ENCODE peak calls at places on chromosomes 3 and 15, in six cellular contexts. One of them, this sample, is unnamed.
A peak's percentile ranks its signal among the peaks of the same experiment; 100 is the strongest.

GRCh38 chr15:88574646-88575045 is 28.2 kb upstream of the DET1 start:
- DNase-seq in SJSA1: no peak
- DNase-seq in stimulated activated CD4-positive, alpha-beta T cell treated with anti-CD3 and anti-CD28 coated beads, Interleukin-15, amount 100 ng/mL, for 1 hour: no peak
- DNase-seq in Daoy: no peak
- DNase-seq in NCI-H1092 treated with DMSO at 0.1 percent for 48 hours: peak; percentile 41
- DNase-seq in SIG-M5: no peak
- DNase-seq in this sample: no peak

GRCh38 chr15:78808550-78808949 is 2.7 kb downstream of the ADAMTS7 start:
- DNase-seq in stimulated activated CD4-positive, alpha-beta T cell treated with anti-CD3 and anti-CD28 coated beads, Interleukin-15, amount 100 ng/mL, for 1 hour: no peak
- DNase-seq in SIG-M5: no peak
- DNase-seq in SJSA1: no peak
- DNase-seq in NCI-H1092 treated with DMSO at 0.1 percent for 48 hours: no peak
- DNase-seq in Daoy: no peak
- DNase-seq in this sample: no peak

GRCh38 chr3:139534444-139534812 is 5.1 kb downstream of the RBP1 start:
- DNase-seq in stimulated activated CD4-positive, alpha-beta T cell treated with anti-CD3 and anti-CD28 coated beads, Interleukin-15, amount 100 ng/mL, for 1 hour: no peak
- DNase-seq in SIG-M5: no peak
- DNase-seq in Daoy: peak; percentile 91
- DNase-seq in SJSA1: no peak
- DNase-seq in NCI-H1092 treated with DMSO at 0.1 percent for 48 hours: peak; percentile 94
- DNase-seq in this sample: peak; percentile 86

GRCh38 chr3:146313411-146314111 is 62.7 kb upstream of the PLSCR4 start:
- DNase-seq in Daoy: peak; percentile 65
- DNase-seq in SIG-M5: no peak
- DNase-seq in NCI-H1092 treated with DMSO at 0.1 percent for 48 hours: no peak
- DNase-seq in stimulated activated CD4-positive, alpha-beta T cell treated with anti-CD3 and anti-CD28 coated beads, Interleukin-15, amount 100 ng/mL, for 1 hour: no peak
- DNase-seq in SJSA1: no peak
- DNase-seq in this sample: no peak

GRCh38 chr3:39025222-39025970 is 26.3 kb downstream of the SCN11A start:
- DNase-seq in SIG-M5: peak; percentile 34
- DNase-seq in stimulated activated CD4-positive, alpha-beta T cell treated with anti-CD3 and anti-CD28 coated beads, Interleukin-15, amount 100 ng/mL, for 1 hour: no peak
- DNase-seq in SJSA1: no peak
- DNase-seq in NCI-H1092 treated with DMSO at 0.1 percent for 48 hours: no peak
- DNase-seq in Daoy: peak; percentile 51
- DNase-seq in this sample: no peak

GRCh38 chr3:100634493-100635272 is 25.3 kb downstream of the ADGRG7 start:
- DNase-seq in stimulated activated CD4-positive, alpha-beta T cell treated with anti-CD3 and anti-CD28 coated beads, Interleukin-15, amount 100 ng/mL, for 1 hour: no peak
- DNase-seq in SIG-M5: no peak
- DNase-seq in SJSA1: no peak
- DNase-seq in NCI-H1092 treated with DMSO at 0.1 percent for 48 hours: no peak
- DNase-seq in Daoy: peak; percentile 46
- DNase-seq in this sample: no peak

GRCh38 chr3:4732974-4733373 is 239.8 kb downstream of the ITPR1 start:
- DNase-seq in NCI-H1092 treated with DMSO at 0.1 percent for 48 hours: peak; percentile 50
- DNase-seq in Daoy: no peak
- DNase-seq in SJSA1: no peak
- DNase-seq in SIG-M5: no peak
- DNase-seq in stimulated activated CD4-positive, alpha-beta T cell treated with anti-CD3 and anti-CD28 coated beads, Interleukin-15, amount 100 ng/mL, for 1 hour: no peak
- DNase-seq in this sample: no peak

GRCh38 chr3:13420817-13421755 is 964 bp upstream of the NUP210 start:
- DNase-seq in stimulated activated CD4-positive, alpha-beta T cell treated with anti-CD3 and anti-CD28 coated beads, Interleukin-15, amount 100 ng/mL, for 1 hour: peak; percentile 50
- DNase-seq in SJSA1: no peak
- DNase-seq in Daoy: no peak
- DNase-seq in NCI-H1092 treated with DMSO at 0.1 percent for 48 hours: no peak
- DNase-seq in SIG-M5: no peak
- DNase-seq in this sample: no peak

GRCh38 chr3:9098716-9099675 is 135.7 kb upstream of the RAD18 start:
- DNase-seq in stimulated activated CD4-positive, alpha-beta T cell treated with anti-CD3 and anti-CD28 coated beads, Interleukin-15, amount 100 ng/mL, for 1 hour: no peak
- DNase-seq in SJSA1: no peak
- DNase-seq in Daoy: peak; percentile 6
- DNase-seq in SIG-M5: no peak
- DNase-seq in NCI-H1092 treated with DMSO at 0.1 percent for 48 hours: peak; percentile 21
- DNase-seq in this sample: no peak

GRCh38 chr15:57340673-57341259 is 35.5 kb upstream of the CGNL1 start:
- DNase-seq in NCI-H1092 treated with DMSO at 0.1 percent for 48 hours: peak; percentile 70
- DNase-seq in Daoy: peak; percentile 61
- DNase-seq in SJSA1: no peak
- DNase-seq in SIG-M5: no peak
- DNase-seq in stimulated activated CD4-positive, alpha-beta T cell treated with anti-CD3 and anti-CD28 coated beads, Interleukin-15, amount 100 ng/mL, for 1 hour: no peak
- DNase-seq in this sample: peak; percentile 61

GRCh38 chr3:61932499-61932898 is 371.1 kb downstream of the PTPRG start:
- DNase-seq in SJSA1: no peak
- DNase-seq in SIG-M5: no peak
- DNase-seq in stimulated activated CD4-positive, alpha-beta T cell treated with anti-CD3 and anti-CD28 coated beads, Interleukin-15, amount 100 ng/mL, for 1 hour: no peak
- DNase-seq in NCI-H1092 treated with DMSO at 0.1 percent for 48 hours: no peak
- DNase-seq in Daoy: no peak
- DNase-seq in this sample: no peak

GRCh38 chr3:107574650-107575049 is 51.9 kb downstream of the BBX start:
- DNase-seq in SJSA1: no peak
- DNase-seq in Daoy: no peak
- DNase-seq in stimulated activated CD4-positive, alpha-beta T cell treated with anti-CD3 and anti-CD28 coated beads, Interleukin-15, amount 100 ng/mL, for 1 hour: no peak
- DNase-seq in NCI-H1092 treated with DMSO at 0.1 percent for 48 hours: peak; percentile 24
- DNase-seq in SIG-M5: no peak
- DNase-seq in this sample: peak; percentile 18

GRCh38 chr15:42584031-42584765 is 8.8 kb downstream of the STARD9 start:
- DNase-seq in stimulated activated CD4-positive, alpha-beta T cell treated with anti-CD3 and anti-CD28 coated beads, Interleukin-15, amount 100 ng/mL, for 1 hour: no peak
- DNase-seq in SIG-M5: no peak
- DNase-seq in Daoy: peak; percentile 40
- DNase-seq in SJSA1: no peak
- DNase-seq in NCI-H1092 treated with DMSO at 0.1 percent for 48 hours: no peak
- DNase-seq in this sample: no peak

GRCh38 chr15:43268111-43269105 is 1.7 kb upstream of the TGM5 start:
- DNase-seq in stimulated activated CD4-positive, alpha-beta T cell treated with anti-CD3 and anti-CD28 coated beads, Interleukin-15, amount 100 ng/mL, for 1 hour: no peak
- DNase-seq in SJSA1: no peak
- DNase-seq in Daoy: peak; percentile 33
- DNase-seq in SIG-M5: no peak
- DNase-seq in NCI-H1092 treated with DMSO at 0.1 percent for 48 hours: no peak
- DNase-seq in this sample: no peak

GRCh38 chr15:70530906-70531305 is 232.5 kb downstream of the UACA start:
- DNase-seq in SIG-M5: no peak
- DNase-seq in NCI-H1092 treated with DMSO at 0.1 percent for 48 hours: no peak
- DNase-seq in SJSA1: peak; percentile 22
- DNase-seq in stimulated activated CD4-positive, alpha-beta T cell treated with anti-CD3 and anti-CD28 coated beads, Interleukin-15, amount 100 ng/mL, for 1 hour: no peak
- DNase-seq in Daoy: no peak
- DNase-seq in this sample: no peak

GRCh38 chr3:11733914-11734313 is 90.2 kb upstream of the VGLL4 start:
- DNase-seq in SJSA1: no peak
- DNase-seq in SIG-M5: no peak
- DNase-seq in stimulated activated CD4-positive, alpha-beta T cell treated with anti-CD3 and anti-CD28 coated beads, Interleukin-15, amount 100 ng/mL, for 1 hour: no peak
- DNase-seq in NCI-H1092 treated with DMSO at 0.1 percent for 48 hours: no peak
- DNase-seq in Daoy: no peak
- DNase-seq in this sample: no peak

GRCh38 chr3:107222927-107223326 is 154.3 kb upstream of the CCDC54 start:
- DNase-seq in NCI-H1092 treated with DMSO at 0.1 percent for 48 hours: no peak
- DNase-seq in stimulated activated CD4-positive, alpha-beta T cell treated with anti-CD3 and anti-CD28 coated beads, Interleukin-15, amount 100 ng/mL, for 1 hour: no peak
- DNase-seq in SJSA1: no peak
- DNase-seq in SIG-M5: no peak
- DNase-seq in Daoy: no peak
- DNase-seq in this sample: no peak

GRCh38 chr3:48406443-48407431 is 23.1 kb downstream of the PLXNB1 start:
- DNase-seq in stimulated activated CD4-positive, alpha-beta T cell treated with anti-CD3 and anti-CD28 coated beads, Interleukin-15, amount 100 ng/mL, for 1 hour: no peak
- DNase-seq in SJSA1: peak; percentile 32
- DNase-seq in Daoy: peak; percentile 0
- DNase-seq in SIG-M5: no peak
- DNase-seq in NCI-H1092 treated with DMSO at 0.1 percent for 48 hours: no peak
- DNase-seq in this sample: no peak

GRCh38 chr3:124202754-124203153 is 210.8 kb upstream of the ROPN1 start:
- DNase-seq in SJSA1: no peak
- DNase-seq in Daoy: no peak
- DNase-seq in stimulated activated CD4-positive, alpha-beta T cell treated with anti-CD3 and anti-CD28 coated beads, Interleukin-15, amount 100 ng/mL, for 1 hour: no peak
- DNase-seq in SIG-M5: no peak
- DNase-seq in NCI-H1092 treated with DMSO at 0.1 percent for 48 hours: peak; percentile 62
- DNase-seq in this sample: no peak

GRCh38 chr3:195596648-195597628 is 13.2 kb upstream of the APOD start:
- DNase-seq in Daoy: no peak
- DNase-seq in SJSA1: no peak
- DNase-seq in NCI-H1092 treated with DMSO at 0.1 percent for 48 hours: no peak
- DNase-seq in stimulated activated CD4-positive, alpha-beta T cell treated with anti-CD3 and anti-CD28 coated beads, Interleukin-15, amount 100 ng/mL, for 1 hour: no peak
- DNase-seq in SIG-M5: no peak
- DNase-seq in this sample: no peak

GRCh38 chr3:37279226-37279625 is 104.8 kb upstream of the LRRFIP2 start:
- DNase-seq in Daoy: no peak
- DNase-seq in SJSA1: no peak
- DNase-seq in NCI-H1092 treated with DMSO at 0.1 percent for 48 hours: no peak
- DNase-seq in stimulated activated CD4-positive, alpha-beta T cell treated with anti-CD3 and anti-CD28 coated beads, Interleukin-15, amount 100 ng/mL, for 1 hour: no peak
- DNase-seq in SIG-M5: no peak
- DNase-seq in this sample: no peak

GRCh38 chr3:123319760-123320159 is 118.0 kb downstream of the SEC22A start:
- DNase-seq in NCI-H1092 treated with DMSO at 0.1 percent for 48 hours: no peak
- DNase-seq in SJSA1: no peak
- DNase-seq in SIG-M5: no peak
- DNase-seq in Daoy: no peak
- DNase-seq in stimulated activated CD4-positive, alpha-beta T cell treated with anti-CD3 and anti-CD28 coated beads, Interleukin-15, amount 100 ng/mL, for 1 hour: no peak
- DNase-seq in this sample: no peak

GRCh38 chr15:84883916-84884781 is at the start of gene SLC28A1:
- DNase-seq in SIG-M5: no peak
- DNase-seq in NCI-H1092 treated with DMSO at 0.1 percent for 48 hours: no peak
- DNase-seq in Daoy: no peak
- DNase-seq in SJSA1: no peak
- DNase-seq in stimulated activated CD4-positive, alpha-beta T cell treated with anti-CD3 and anti-CD28 coated beads, Interleukin-15, amount 100 ng/mL, for 1 hour: no peak
- DNase-seq in this sample: no peak

GRCh38 chr3:123305192-123305591 is 103.4 kb downstream of the SEC22A start:
- DNase-seq in SIG-M5: no peak
- DNase-seq in SJSA1: no peak
- DNase-seq in NCI-H1092 treated with DMSO at 0.1 percent for 48 hours: no peak
- DNase-seq in Daoy: no peak
- DNase-seq in stimulated activated CD4-positive, alpha-beta T cell treated with anti-CD3 and anti-CD28 coated beads, Interleukin-15, amount 100 ng/mL, for 1 hour: no peak
- DNase-seq in this sample: no peak

GRCh38 chr3:197083486-197083885 is 53.9 kb upstream of the MELTF start:
- DNase-seq in SJSA1: no peak
- DNase-seq in Daoy: peak; percentile 53
- DNase-seq in SIG-M5: peak; percentile 7
- DNase-seq in NCI-H1092 treated with DMSO at 0.1 percent for 48 hours: no peak
- DNase-seq in stimulated activated CD4-positive, alpha-beta T cell treated with anti-CD3 and anti-CD28 coated beads, Interleukin-15, amount 100 ng/mL, for 1 hour: no peak
- DNase-seq in this sample: no peak

GRCh38 chr3:11514191-11514770 is 129.4 kb downstream of the VGLL4 start:
- DNase-seq in SIG-M5: no peak
- DNase-seq in SJSA1: peak; percentile 70
- DNase-seq in NCI-H1092 treated with DMSO at 0.1 percent for 48 hours: no peak
- DNase-seq in stimulated activated CD4-positive, alpha-beta T cell treated with anti-CD3 and anti-CD28 coated beads, Interleukin-15, amount 100 ng/mL, for 1 hour: no peak
- DNase-seq in Daoy: peak; percentile 83
- DNase-seq in this sample: no peak

GRCh38 chr15:34437687-34438086 is at the start of gene GOLGA8A:
- DNase-seq in stimulated activated CD4-positive, alpha-beta T cell treated with anti-CD3 and anti-CD28 coated beads, Interleukin-15, amount 100 ng/mL, for 1 hour: peak; percentile 64
- DNase-seq in SIG-M5: no peak
- DNase-seq in NCI-H1092 treated with DMSO at 0.1 percent for 48 hours: peak; percentile 70
- DNase-seq in Daoy: peak; percentile 85
- DNase-seq in SJSA1: peak; percentile 73
- DNase-seq in this sample: peak; percentile 67

GRCh38 chr3:177491301-177492031 is 294.2 kb upstream of the TBL1XR1 start:
- DNase-seq in SJSA1: no peak
- DNase-seq in Daoy: no peak
- DNase-seq in SIG-M5: no peak
- DNase-seq in NCI-H1092 treated with DMSO at 0.1 percent for 48 hours: peak; percentile 41
- DNase-seq in stimulated activated CD4-positive, alpha-beta T cell treated with anti-CD3 and anti-CD28 coated beads, Interleukin-15, amount 100 ng/mL, for 1 hour: no peak
- DNase-seq in this sample: no peak